ENCODE peak calls at places on chromosomes 11 and 22, in seven cellular contexts. Q is T-helper 17 cell; O is WTC11; Z is Calu3; C is heart right ventricle; X is CD8-positive, alpha-beta T cell; G is GM12892. F is an unnamed sample.

GRCh38 chr22:28923826-28924732 is 40.7 kb downstream of the ZNRF3 start:
- DNase-seq in C (no peak), Z (peak), Q (no peak), G (no peak), X (no peak), O (no peak), F (no peak)

GRCh38 chr11:11250470-11250869 is 102.6 kb downstream of the CSNK2A3 start:
- DNase-seq in Z (no peak), O (no peak), G (no peak), X (no peak), Q (no peak), C (no peak), F (no peak)

GRCh38 chr11:17865765-17866428 is 131.3 kb downstream of the KCNC1 start:
- DNase-seq in C (peak), O (no peak), X (no peak), Z (no peak), G (no peak), Q (no peak), F (no peak)

GRCh38 chr11:65013130-65013691 is 749 bp upstream of the ARL2 start:
- DNase-seq in G (no peak), O (peak), Q (peak), C (peak), X (peak), Z (peak), F (peak)

GRCh38 chr11:4464216-4465159 is 15.4 kb downstream of the OR52K2 start:
- DNase-seq in X (no peak), O (no peak), G (no peak), Z (no peak), Q (no peak), C (no peak), F (no peak)

GRCh38 chr11:68099474-68100405 is 21.4 kb downstream of the CHKA start:
- DNase-seq in G (no peak), O (no peak), Q (no peak), C (peak), Z (peak), X (peak), F (peak)

GRCh38 chr11:67252831-67253239 is 13.4 kb upstream of the GRK2 start:
- DNase-seq in X (no peak), G (no peak), O (no peak), C (peak), Q (no peak), Z (peak), F (peak)

GRCh38 chr11:26442131-26442530 is 110.2 kb downstream of the ANO3 start:
- DNase-seq in G (no peak), X (no peak), Q (no peak), Z (no peak), O (no peak), C (no peak), F (no peak)

GRCh38 chr11:63017306-63017974 is 1.8 kb upstream of the SLC22A8 start:
- DNase-seq in G (no peak), Q (no peak), X (no peak), Z (no peak), O (no peak), C (no peak), F (no peak)

GRCh38 chr11:66089067-66089466 is 19.0 kb downstream of the PACS1 start:
- DNase-seq in G (no peak), Z (no peak), X (no peak), Q (no peak), C (no peak), O (no peak), F (no peak)

GRCh38 chr11:4979021-4979420 is 15.6 kb upstream of the OR51L1 start:
- DNase-seq in Q (no peak), G (no peak), C (no peak), Z (no peak), X (no peak), O (no peak), F (no peak)

GRCh38 chr11:415640-416041 is 842 bp upstream of the SIGIRR start:
- DNase-seq in O (peak), C (no peak), Z (no peak), G (no peak), Q (no peak), X (peak), F (no peak)

GRCh38 chr11:111105566-111105965 is 140.0 kb upstream of the POU2AF2 start:
- DNase-seq in C (no peak), G (no peak), Q (no peak), Z (no peak), X (no peak), O (no peak), F (no peak)

GRCh38 chr11:69881467-69882269 is 62.5 kb upstream of the FGF3 start:
- DNase-seq in Q (no peak), G (no peak), Z (no peak), C (no peak), O (peak), X (no peak), F (no peak)

GRCh38 chr11:12109591-12110196 is 696 bp upstream of the MICAL2 start:
- DNase-seq in C (no peak), Z (no peak), G (no peak), X (no peak), Q (no peak), O (no peak), F (no peak)

GRCh38 chr11:83724704-83725114 is 438.5 kb upstream of the CCDC90B start:
- DNase-seq in Q (no peak), C (peak), X (no peak), G (no peak), Z (peak), O (peak), F (no peak)

GRCh38 chr11:133503776-133504175 is 28.5 kb downstream of the OPCML start:
- DNase-seq in O (no peak), G (no peak), Z (no peak), X (no peak), Q (no peak), C (no peak), F (no peak)

GRCh38 chr22:21690401-21690801 is 24.6 kb downstream of the PPIL2 start:
- DNase-seq in Q (no peak), Z (no peak), G (no peak), X (no peak), O (no peak), C (no peak), F (no peak)

GRCh38 chr11:69010964-69011623 is 2.0 kb downstream of the MRGPRF start:
- DNase-seq in X (no peak), Z (peak), Q (no peak), O (peak), C (peak), G (no peak), F (peak)

GRCh38 chr11:110479445-110480101 is 49.8 kb downstream of the FDX1 start:
- DNase-seq in C (no peak), X (no peak), Z (no peak), Q (no peak), G (no peak), O (no peak), F (no peak)

GRCh38 chr11:117629146-117629545 is 167.9 kb downstream of the DSCAML1 start:
- DNase-seq in X (no peak), C (no peak), Q (no peak), O (no peak), G (no peak), Z (no peak), F (no peak)

GRCh38 chr22:20177217-20177911 is 26.5 kb upstream of the CCDC188 start:
- DNase-seq in C (no peak), X (no peak), Z (no peak), Q (no peak), O (no peak), G (no peak), F (no peak)

GRCh38 chr11:2166091-2166851 is 5.3 kb upstream of the INS start:
- DNase-seq in C (no peak), X (peak), G (peak), Q (no peak), O (peak), Z (peak), F (no peak)

GRCh38 chr22:43262990-43263644 is 76.2 kb upstream of the TTLL12 start:
- DNase-seq in O (no peak), Q (no peak), C (peak), Z (peak), X (peak), G (peak), F (peak)

GRCh38 chr11:5204787-5205186 is 4.3 kb upstream of the OR51V1 start:
- DNase-seq in Q (no peak), O (no peak), G (no peak), C (no peak), X (no peak), Z (peak), F (no peak)

GRCh38 chr11:35237860-35238715 is 99.1 kb downstream of the CD44 start:
- DNase-seq in C (peak), X (peak), G (no peak), O (peak), Q (no peak), Z (peak), F (peak)

GRCh38 chr11:78698612-78699011 is 123.9 kb upstream of the NARS2 start:
- DNase-seq in X (no peak), Q (no peak), O (no peak), Z (no peak), G (no peak), C (peak), F (no peak)

GRCh38 chr11:128694618-128695481 is 978 bp downstream of the FLI1 start:
- DNase-seq in O (peak), X (peak), C (no peak), G (no peak), Z (no peak), Q (no peak), F (peak)

GRCh38 chr11:1830500-1831223 is 4.1 kb upstream of the SYT8 start:
- DNase-seq in Z (peak), Q (no peak), G (peak), X (no peak), O (no peak), C (peak), F (no peak)

GRCh38 chr22:48858856-48859255 is 968.8 kb downstream of the BRD1 start:
- DNase-seq in Q (no peak), C (no peak), X (no peak), G (no peak), O (no peak), Z (no peak), F (no peak)

GRCh38 chr11:123111465-123111864 is 49.5 kb upstream of the HSPA8 start:
- DNase-seq in O (no peak), Z (peak), G (peak), Q (no peak), C (no peak), X (no peak), F (no peak)

GRCh38 chr22:19745155-19746133 is 15.1 kb upstream of the TBX1 start:
- DNase-seq in O (no peak), C (peak), X (no peak), Z (no peak), G (no peak), Q (no peak), F (no peak)

GRCh38 chr11:13007702-13008435 is 1.2 kb upstream of the RASSF10 start:
- DNase-seq in X (no peak), Q (no peak), Z (peak), G (no peak), O (no peak), C (no peak), F (no peak)

GRCh38 chr11:2383823-2384722 is 7.0 kb downstream of the CD81 start:
- DNase-seq in G (peak), Q (peak), X (no peak), O (peak), Z (no peak), C (no peak), F (no peak)

GRCh38 chr11:2548596-2548995 is 103.8 kb downstream of the KCNQ1 start:
- DNase-seq in Z (no peak), Q (peak), O (no peak), X (no peak), G (no peak), C (no peak), F (no peak)

GRCh38 chr22:39240841-39241631 is 3.7 kb downstream of the PDGFB start:
- DNase-seq in G (no peak), Q (peak), O (no peak), X (peak), C (no peak), Z (peak), F (no peak)

GRCh38 chr11:5922749-5923426 is 19.2 kb upstream of the OR56A3 start:
- DNase-seq in Z (no peak), X (no peak), O (no peak), G (no peak), C (no peak), Q (no peak), F (no peak)

GRCh38 chr11:111739299-111739698 is 26.9 kb downstream of the PPP2R1B start:
- DNase-seq in Z (no peak), X (no peak), C (no peak), O (no peak), G (no peak), Q (no peak), F (no peak)

GRCh38 chr11:69818243-69819108 is 740 bp downstream of the FGF3 start:
- DNase-seq in Q (no peak), G (no peak), C (no peak), X (no peak), Z (no peak), O (peak), F (no peak)

GRCh38 chr11:70399681-70400112 is 1.4 kb downstream of the CTTN start:
- DNase-seq in G (no peak), O (peak), C (peak), X (no peak), Q (no peak), Z (peak), F (no peak)

F was measured in DND-41.